ENCODE peak calls at places on chromosome 10, in seven cellular contexts. K is activated naive CD4-positive, alpha-beta T cell; T is effector CD8-positive, alpha-beta T cell; A is HEK293T; E is fibroblast of mammary gland; U is BJ; P is mucosa of gallbladder. Y is an unnamed sample.

GRCh38 chr10:1166828-1167275 is 110.7 kb downstream of the WDR37 start:
- DNase-seq in T (no peak), U (no peak), E (no peak), A (no peak), K (no peak), P (no peak), Y (no peak)

GRCh38 chr10:93198401-93199175 is 124.9 kb downstream of the CYP26A1 start:
- DNase-seq in K (no peak), E (peak; percentile 29), U (no peak), T (no peak), P (no peak), A (no peak), Y (peak; percentile 51)

GRCh38 chr10:122255509-122256301 is 15.4 kb upstream of the BTBD16 start:
- DNase-seq in A (no peak), K (no peak), U (no peak), P (no peak), E (no peak), T (no peak), Y (no peak)

GRCh38 chr10:13233358-13233757 is 816 bp downstream of the UCMA start:
- DNase-seq in K (no peak), E (no peak), T (no peak), P (no peak), U (no peak), A (no peak), Y (no peak)

GRCh38 chr10:580796-581195 is 108.7 kb downstream of the DIP2C start:
- DNase-seq in U (peak; percentile 66), K (no peak), E (peak; percentile 97), A (no peak), T (no peak), P (no peak), Y (peak; percentile 83)

GRCh38 chr10:22479419-22479818 is 134.1 kb downstream of the SPAG6 start:
- DNase-seq in A (no peak), K (no peak), P (no peak), T (no peak), E (no peak), U (no peak), Y (no peak)

GRCh38 chr10:91042069-91042468 is 121.2 kb upstream of the ANKRD1 start:
- DNase-seq in E (peak; percentile 24), T (no peak), P (no peak), K (no peak), A (no peak), U (no peak), Y (no peak)

GRCh38 chr10:77602913-77603528 is 34.6 kb downstream of the KCNMA1 start:
- DNase-seq in K (no peak), E (no peak), T (no peak), P (no peak), A (no peak), U (no peak), Y (no peak)

GRCh38 chr10:33352154-33352553 is 17.7 kb upstream of the NRP1 start:
- DNase-seq in E (peak; percentile 79), T (no peak), U (no peak), A (no peak), P (no peak), K (no peak), Y (peak; percentile 54)

GRCh38 chr10:10587744-10588393 is 429.8 kb upstream of the CELF2 start:
- DNase-seq in T (no peak), P (no peak), A (no peak), U (no peak), E (no peak), K (no peak), Y (no peak)

GRCh38 chr10:50605280-50606270 is 18.2 kb downstream of the SGMS1 start:
- DNase-seq in K (no peak), P (peak; percentile 56), T (no peak), A (no peak), E (peak; percentile 94), U (peak; percentile 82), Y (peak; percentile 98)

GRCh38 chr10:70745555-70745954 is 39.6 kb downstream of the TBATA start:
- DNase-seq in E (no peak), K (no peak), U (no peak), A (no peak), P (no peak), T (no peak), Y (no peak)

GRCh38 chr10:12950583-12951128 is 50.9 kb downstream of the CCDC3 start:
- DNase-seq in U (no peak), E (no peak), T (no peak), A (no peak), P (no peak), K (no peak), Y (no peak)

GRCh38 chr10:71964669-71965515 is 697 bp downstream of the CHST3 start:
- DNase-seq in U (no peak), E (peak; percentile 75), P (no peak), T (no peak), A (no peak), K (no peak), Y (peak; percentile 84)

GRCh38 chr10:14820010-14820774 is 17.6 kb downstream of the CDNF start:
- DNase-seq in K (no peak), E (peak; percentile 85), T (no peak), A (no peak), U (peak; percentile 59), P (no peak), Y (peak; percentile 81)

GRCh38 chr10:21315321-21316220 is 209.9 kb downstream of the SKIDA1 start:
- DNase-seq in E (peak; percentile 82), U (peak; percentile 70), P (peak; percentile 87), A (no peak), T (no peak), K (no peak), Y (peak; percentile 98)

GRCh38 chr10:49001402-49001801 is 61.8 kb upstream of the LRRC18 start:
- DNase-seq in P (peak; percentile 25), U (no peak), E (no peak), T (no peak), A (peak; percentile 18), K (no peak), Y (no peak)

GRCh38 chr10:132774905-132775863 is 10.8 kb downstream of the NKX6-2 start:
- DNase-seq in A (no peak), E (no peak), P (peak; percentile 79), T (no peak), K (no peak), U (no peak), Y (no peak)

GRCh38 chr10:128990986-128991385 is 476.1 kb upstream of the MGMT start:
- DNase-seq in K (no peak), U (no peak), A (no peak), T (no peak), E (no peak), P (no peak), Y (no peak)

GRCh38 chr10:89463846-89464537 is 49.6 kb downstream of the IFIT5 start:
- DNase-seq in T (no peak), P (no peak), A (no peak), K (no peak), U (no peak), E (no peak), Y (no peak)

GRCh38 chr10:48572414-48572813 is 32.5 kb downstream of the ARHGAP22 start:
- DNase-seq in P (no peak), E (peak; percentile 68), K (no peak), T (no peak), A (no peak), U (no peak), Y (no peak)